ENCODE peak calls at places on chromosomes 3 and 15, in four cellular contexts. U, Z, P and L are unnamed samples.

GRCh38 chr3:156643729-156644389 is 30.5 kb upstream of the TIPARP start:
- DNase-seq in P (no peak), U (no peak), Z (no peak), L (no peak)

GRCh38 chr3:134353831-134354611 is 20.2 kb downstream of the AMOTL2 start:
- DNase-seq in Z (no peak), U (peak; percentile 36), P (no peak), L (no peak)

GRCh38 chr3:108461641-108462040 is 48.8 kb downstream of the MYH15 start:
- DNase-seq in U (no peak), Z (no peak), P (no peak), L (no peak)

GRCh38 chr3:66499881-66500574 is 794 bp downstream of the LRIG1 start:
- DNase-seq in Z (no peak), U (peak; percentile 23), P (no peak), L (peak; percentile 29)

GRCh38 chr3:188673509-188674239 is 498.1 kb upstream of the TPRG1 start:
- DNase-seq in P (no peak), Z (no peak), U (peak; percentile 87), L (no peak)

GRCh38 chr3:51961011-51961410 is 5.8 kb downstream of the GPR62 start:
- DNase-seq in Z (no peak), P (no peak), U (no peak), L (no peak)

GRCh38 chr15:84921121-84921520 is 36.7 kb downstream of the SLC28A1 start:
- DNase-seq in Z (no peak), U (peak; percentile 27), P (no peak), L (no peak)

GRCh38 chr15:59594493-59594942 is 17.1 kb upstream of the GCNT3 start:
- DNase-seq in U (peak; percentile 63), Z (no peak), P (no peak), L (no peak)

GRCh38 chr15:68386587-68387287 is 45.2 kb downstream of the ITGA11 start:
- DNase-seq in P (no peak), Z (no peak), U (no peak), L (no peak)

GRCh38 chr3:102106421-102107097 is 257.2 kb downstream of the NFKBIZ start:
- DNase-seq in Z (no peak), U (peak; percentile 72), P (no peak), L (no peak)

GRCh38 chr3:84717894-84718293 is 240.9 kb upstream of the CADM2 start:
- DNase-seq in Z (no peak), P (no peak), U (no peak), L (no peak)

GRCh38 chr3:22257252-22257651 is 506.2 kb upstream of the ZNF385D start:
- DNase-seq in U (no peak), Z (no peak), P (no peak), L (no peak)